ENCODE peak calls at places on chromosomes 12 and 14, in five cellular contexts. U is activated CD4-positive, CD25-positive, alpha-beta regulatory T cell treated with anti-CD3 and anti-CD28 coated beads, Interleukin-2, amount 50 U/mL, for 24 hours; P is effector memory CD8-positive, alpha-beta T cell; S is stimulated activated effector memory CD8-positive, alpha-beta T cell treated with anti-CD3 and anti-CD28 coated beads, Interleukin-12 subunit alpha, Interleukin-12 subunit beta, amount 100 ng/mL, for 72 hours; W is activated CD8-positive, alpha-beta T cell treated with anti-CD3 and anti-CD28 coated beads, Interleukin-2, amount 10 ng/mL, durations not matched to agents 7 days and 5 days. E is an unnamed sample.

GRCh38 chr12:30286345-30286926 is 409.2 kb downstream of the IPO8 start:
- ATAC-seq in U (no peak), W (no peak), S (no peak), P (no peak), E (no peak)

GRCh38 chr12:95972832-95973465 is 23.2 kb downstream of the HAL start:
- ATAC-seq in S (no peak), W (no peak), P (no peak), U (no peak), E (no peak)

GRCh38 chr12:29499235-29499634 is 1.7 kb upstream of the OVCH1 start:
- ATAC-seq in S (no peak), W (no peak), U (no peak), P (no peak), E (no peak)

GRCh38 chr12:62192486-62193250 is 67.5 kb upstream of the USP15 start:
- ATAC-seq in W (peak; percentile 86), P (peak; percentile 86), S (peak; percentile 90), U (peak; percentile 87), E (peak; percentile 87)

GRCh38 chr12:62720661-62721330 is 214.2 kb downstream of the PPM1H start:
- ATAC-seq in W (no peak), S (no peak), P (no peak), U (no peak), E (no peak)

GRCh38 chr14:37889087-37889486 is 293.7 kb downstream of the TTC6 start:
- ATAC-seq in U (no peak), S (no peak), W (no peak), P (no peak), E (no peak)

GRCh38 chr14:74510955-74511354 is 17.4 kb downstream of the ISCA2 start:
- ATAC-seq in W (no peak), P (no peak), S (no peak), U (no peak), E (no peak)

GRCh38 chr12:95881331-95881955 is 22.7 kb downstream of the SNRPF start:
- ATAC-seq in W (no peak), P (no peak), U (no peak), S (no peak), E (no peak)

GRCh38 chr12:109461846-109462766 is 15.0 kb downstream of the KCTD10 start:
- ATAC-seq in S (no peak), W (no peak), P (no peak), U (no peak), E (no peak)

GRCh38 chr12:27083861-27084271 is 1.5 kb upstream of the C12orf71 start:
- ATAC-seq in P (no peak), S (no peak), U (no peak), W (no peak), E (no peak)

GRCh38 chr14:71742491-71742890 is 189.7 kb upstream of the RGS6 start:
- ATAC-seq in U (no peak), S (no peak), P (no peak), W (no peak), E (no peak)

GRCh38 chr12:102407776-102408486 is 72.4 kb downstream of the IGF1 start:
- ATAC-seq in P (no peak), U (no peak), W (no peak), S (no peak), E (no peak)

GRCh38 chr12:108668532-108668931 is 34.8 kb upstream of the SELPLG start:
- ATAC-seq in W (no peak), S (no peak), P (no peak), U (no peak), E (no peak)

GRCh38 chr12:120257041-120257821 is 8.3 kb downstream of the PXN start:
- ATAC-seq in U (no peak), W (no peak), S (no peak), P (no peak), E (no peak)

GRCh38 chr14:56718312-56718711 is 92.0 kb downstream of the OTX2 start:
- ATAC-seq in P (no peak), W (no peak), U (no peak), S (no peak), E (no peak)

GRCh38 chr14:40463886-40464285 is 1031.7 kb upstream of the FBXO33 start:
- ATAC-seq in P (no peak), W (no peak), U (no peak), S (no peak), E (no peak)

GRCh38 chr12:27119797-27120196 is 37.4 kb upstream of the C12orf71 start:
- ATAC-seq in P (no peak), S (no peak), W (no peak), U (no peak), E (no peak)

GRCh38 chr14:55388160-55388559 is 23.5 kb downstream of the ATG14 start:
- ATAC-seq in S (peak; percentile 68), W (no peak), U (peak; percentile 45), P (no peak), E (peak; percentile 65)

GRCh38 chr12:121888478-121889266 is at the start of gene PSMD9:
- ATAC-seq in U (peak; percentile 96), W (peak; percentile 93), P (peak; percentile 92), S (peak; percentile 95), E (peak; percentile 95)

GRCh38 chr14:102508410-102508773 is 1.2 kb downstream of the ANKRD9 start:
- ATAC-seq in S (no peak), U (no peak), W (no peak), P (no peak), E (no peak)

GRCh38 chr14:32330356-32331226 is 1.5 kb downstream of the AKAP6 start:
- ATAC-seq in U (no peak), W (no peak), P (no peak), S (no peak), E (no peak)

GRCh38 chr14:39179042-39179441 is 4.0 kb downstream of the PNN start:
- ATAC-seq in W (no peak), S (no peak), U (no peak), P (no peak), E (no peak)

GRCh38 chr12:63276537-63277365 is 125.8 kb upstream of the AVPR1A start:
- ATAC-seq in S (no peak), P (no peak), W (no peak), U (no peak), E (no peak)

GRCh38 chr12:54455760-54456469 is 17.5 kb downstream of the GTSF1 start:
- ATAC-seq in P (no peak), U (no peak), W (no peak), S (no peak), E (no peak)

GRCh38 chr12:23719493-23719892 is 230.0 kb downstream of the SOX5 start:
- ATAC-seq in P (no peak), W (no peak), S (no peak), U (no peak), E (no peak)

GRCh38 chr12:57760347-57760982 is 5.6 kb downstream of the MARCHF9 start:
- ATAC-seq in U (no peak), P (no peak), S (no peak), W (no peak), E (no peak)

GRCh38 chr14:26808407-26808806 is 210.6 kb upstream of the NOVA1 start:
- ATAC-seq in P (no peak), S (no peak), W (no peak), U (no peak), E (no peak)

GRCh38 chr12:91811481-91812287 is 334.0 kb downstream of the BTG1 start:
- ATAC-seq in S (peak; percentile 73), P (peak; percentile 88), U (no peak), W (peak; percentile 44), E (peak; percentile 65)

GRCh38 chr12:2796187-2796663 is 1.5 kb downstream of the FKBP4 start:
- ATAC-seq in U (no peak), W (no peak), S (no peak), P (no peak), E (no peak)

GRCh38 chr12:30754383-30754749 is 385 bp downstream of the CAPRIN2 start:
- ATAC-seq in U (peak; percentile 30), S (no peak), W (no peak), P (peak; percentile 21), E (peak; percentile 40)

GRCh38 chr12:101490286-101490920 is 15.3 kb downstream of the SPIC start:
- ATAC-seq in P (no peak), U (no peak), W (no peak), S (no peak), E (no peak)

GRCh38 chr12:32494676-32495075 is 95.3 kb downstream of the FGD4 start:
- ATAC-seq in U (no peak), S (peak; percentile 82), W (no peak), P (peak; percentile 65), E (peak; percentile 38)

GRCh38 chr12:25053021-25053271 is 104.0 kb upstream of the BCAT1 start:
- ATAC-seq in W (no peak), S (no peak), U (no peak), P (no peak), E (no peak)

GRCh38 chr12:80412343-80412953 is 31.6 kb upstream of the PTPRQ start:
- ATAC-seq in W (peak; percentile 49), U (no peak), P (no peak), S (no peak), E (no peak)

GRCh38 chr12:202081-202731 is 11.8 kb downstream of the SLC6A12 start:
- ATAC-seq in S (no peak), W (no peak), P (no peak), U (no peak), E (no peak)

GRCh38 chr14:68922201-68922613 is 56.9 kb downstream of the ACTN1 start:
- ATAC-seq in W (no peak), U (no peak), S (no peak), P (no peak), E (no peak)

GRCh38 chr14:31829256-31829923 is 247.7 kb upstream of the ARHGAP5 start:
- ATAC-seq in S (no peak), W (no peak), P (no peak), U (no peak), E (no peak)